ENCODE peak calls at places on chromosomes 13 and 19, in five cellular contexts. V is astrocyte; R is CD4-positive, CD25-positive, alpha-beta regulatory T cell; J is stimulated activated CD8-positive, alpha-beta memory T cell treated with anti-CD3 and anti-CD28 coated beads, Interleukin-15, amount 100 ng/mL, for 1 hour; X is hippocampal formation. D is an unnamed sample.

GRCh38 chr19:36528921-36529518 is 949 bp upstream of the ZNF260 start:
- DNase-seq in V (no peak), R (peak), J (peak), X (no peak), D (no peak)

GRCh38 chr13:20803180-20803965 is 29.6 kb upstream of the EEF1AKMT1 start:
- DNase-seq in V (no peak), R (no peak), J (no peak), X (no peak), D (no peak)

GRCh38 chr13:47594833-47595232 is 406.2 kb downstream of the SUCLA2 start:
- DNase-seq in V (no peak), R (no peak), J (no peak), X (no peak), D (peak)

GRCh38 chr13:46751811-46752635 is 44.9 kb downstream of the ESD start:
- DNase-seq in V (peak), R (peak), J (peak), X (peak), D (peak)

GRCh38 chr19:38867176-38867780 is 10.8 kb downstream of the RINL start:
- DNase-seq in V (no peak), R (no peak), J (no peak), X (no peak), D (no peak)

GRCh38 chr13:110338441-110339101 is 31.5 kb downstream of the COL4A2 start:
- DNase-seq in V (peak), R (no peak), J (no peak), X (no peak), D (peak)

GRCh38 chr13:51523082-51523518 is 61.2 kb upstream of the WDFY2 start:
- DNase-seq in V (peak), R (no peak), J (peak), X (no peak), D (peak)

GRCh38 chr19:29389495-29389894 is 136.3 kb upstream of the VSTM2B start:
- DNase-seq in V (no peak), R (no peak), J (no peak), X (no peak), D (no peak)

GRCh38 chr19:3537438-3538240 is 1.3 kb upstream of the TEKTIP1 start:
- DNase-seq in V (no peak), R (no peak), J (no peak), X (no peak), D (no peak)

GRCh38 chr19:932647-933552 is 7.1 kb downstream of the ARID3A start:
- DNase-seq in V (peak), R (no peak), J (no peak), X (no peak), D (peak)

GRCh38 chr13:42649761-42650289 is 75.9 kb downstream of the TNFSF11 start:
- DNase-seq in V (no peak), R (no peak), J (no peak), X (no peak), D (no peak)

GRCh38 chr13:23007430-23007829 is 173.3 kb upstream of the SGCG start:
- DNase-seq in V (no peak), R (no peak), J (no peak), X (no peak), D (no peak)

GRCh38 chr13:107043016-107043957 is 475.4 kb upstream of the ARGLU1 start:
- DNase-seq in V (peak), R (no peak), J (no peak), X (no peak), D (no peak)

GRCh38 chr13:112990783-112991182 is 21.8 kb downstream of the MCF2L start:
- DNase-seq in V (no peak), R (no peak), J (no peak), X (no peak), D (no peak)

GRCh38 chr13:98508280-98509074 is 68.4 kb downstream of the STK24 start:
- DNase-seq in V (peak), R (no peak), J (no peak), X (no peak), D (peak)

GRCh38 chr19:40923934-40924391 is 41.9 kb upstream of the CYP2A7 start:
- DNase-seq in V (no peak), R (no peak), J (no peak), X (no peak), D (no peak)